ENCODE peak calls at places on chromosomes 2 and 18, in six cellular contexts. One of them, this sample, is unnamed.
A peak's percentile ranks its signal among the peaks of the same experiment; 100 is the strongest.

GRCh38 chr2:200252661-200253067 is 53.8 kb upstream of the SPATS2L start:
- DNase-seq in cardiac fibroblast: peak; percentile 89
- DNase-seq in GM12865: no peak
- DNase-seq in ovary: no peak
- DNase-seq in uterus: no peak
- DNase-seq in GM13977: no peak
- DNase-seq in this sample: no peak

GRCh38 chr2:188902906-188903305 is 71.3 kb upstream of the COL3A1 start:
- DNase-seq in cardiac fibroblast: peak; percentile 82
- DNase-seq in GM12865: no peak
- DNase-seq in ovary: no peak
- DNase-seq in uterus: no peak
- DNase-seq in GM13977: no peak
- DNase-seq in this sample: no peak

GRCh38 chr2:159088906-159089305 is 120.5 kb downstream of the TANC1 start:
- DNase-seq in cardiac fibroblast: no peak
- DNase-seq in GM12865: no peak
- DNase-seq in ovary: no peak
- DNase-seq in uterus: no peak
- DNase-seq in GM13977: no peak
- DNase-seq in this sample: no peak

GRCh38 chr2:4715065-4715464 is 977.1 kb upstream of the SOX11 start:
- DNase-seq in cardiac fibroblast: no peak
- DNase-seq in GM12865: no peak
- DNase-seq in ovary: no peak
- DNase-seq in uterus: no peak
- DNase-seq in GM13977: no peak
- DNase-seq in this sample: no peak

GRCh38 chr2:127574656-127575055 is 39.2 kb downstream of the MYO7B start:
- DNase-seq in cardiac fibroblast: no peak
- DNase-seq in GM12865: no peak
- DNase-seq in ovary: no peak
- DNase-seq in uterus: no peak
- DNase-seq in GM13977: no peak
- DNase-seq in this sample: no peak

GRCh38 chr2:207166039-207166348 is 246 bp upstream of the KLF7 start:
- DNase-seq in cardiac fibroblast: peak; percentile 100
- DNase-seq in GM12865: peak; percentile 99
- DNase-seq in ovary: peak; percentile 99
- DNase-seq in uterus: peak; percentile 100
- DNase-seq in GM13977: peak; percentile 97
- DNase-seq in this sample: peak; percentile 97

GRCh38 chr2:24021122-24021998 is 11.5 kb downstream of the MFSD2B start:
- DNase-seq in cardiac fibroblast: no peak
- DNase-seq in GM12865: peak; percentile 28
- DNase-seq in ovary: no peak
- DNase-seq in uterus: no peak
- DNase-seq in GM13977: no peak
- DNase-seq in this sample: no peak

GRCh38 chr18:60754413-60754812 is 381.8 kb upstream of the MC4R start:
- DNase-seq in cardiac fibroblast: no peak
- DNase-seq in GM12865: no peak
- DNase-seq in ovary: no peak
- DNase-seq in uterus: no peak
- DNase-seq in GM13977: no peak
- DNase-seq in this sample: no peak

GRCh38 chr2:188810591-188810990 is 163.6 kb upstream of the COL3A1 start:
- DNase-seq in cardiac fibroblast: peak; percentile 63
- DNase-seq in GM12865: no peak
- DNase-seq in ovary: no peak
- DNase-seq in uterus: no peak
- DNase-seq in GM13977: no peak
- DNase-seq in this sample: no peak

GRCh38 chr2:204343685-204344084 is 201.6 kb upstream of the PARD3B start:
- DNase-seq in cardiac fibroblast: no peak
- DNase-seq in GM12865: no peak
- DNase-seq in ovary: no peak
- DNase-seq in uterus: no peak
- DNase-seq in GM13977: no peak
- DNase-seq in this sample: no peak

GRCh38 chr2:96912356-96913116 is 42.7 kb upstream of the SEMA4C start:
- DNase-seq in cardiac fibroblast: no peak
- DNase-seq in GM12865: no peak
- DNase-seq in ovary: no peak
- DNase-seq in uterus: no peak
- DNase-seq in GM13977: no peak
- DNase-seq in this sample: no peak

GRCh38 chr2:175203621-175204496 is 22.3 kb upstream of the ATP5MC3 start:
- DNase-seq in cardiac fibroblast: peak; percentile 50
- DNase-seq in GM12865: peak; percentile 64
- DNase-seq in ovary: peak; percentile 17
- DNase-seq in uterus: no peak
- DNase-seq in GM13977: no peak
- DNase-seq in this sample: peak; percentile 18

GRCh38 chr2:175205523-175205922 is 24.0 kb upstream of the ATP5MC3 start:
- DNase-seq in cardiac fibroblast: peak; percentile 48
- DNase-seq in GM12865: no peak
- DNase-seq in ovary: no peak
- DNase-seq in uterus: no peak
- DNase-seq in GM13977: no peak
- DNase-seq in this sample: no peak

GRCh38 chr2:175207741-175208438 is 26.4 kb upstream of the ATP5MC3 start:
- DNase-seq in cardiac fibroblast: no peak
- DNase-seq in GM12865: no peak
- DNase-seq in ovary: no peak
- DNase-seq in uterus: no peak
- DNase-seq in GM13977: no peak
- DNase-seq in this sample: no peak

GRCh38 chr2:175206866-175207265 is 25.4 kb upstream of the ATP5MC3 start:
- DNase-seq in cardiac fibroblast: no peak
- DNase-seq in GM12865: no peak
- DNase-seq in ovary: no peak
- DNase-seq in uterus: no peak
- DNase-seq in GM13977: no peak
- DNase-seq in this sample: no peak
- TF ChIP-seq CTCF in cardiac fibroblast: no peak
- TF ChIP-seq CTCF in GM12865: no peak
- TF ChIP-seq CTCF in ovary: no peak
- TF ChIP-seq CTCF in uterus: no peak
- TF ChIP-seq CTCF in GM13977: no peak
- TF ChIP-seq CTCF in this sample: no peak

DNA sequence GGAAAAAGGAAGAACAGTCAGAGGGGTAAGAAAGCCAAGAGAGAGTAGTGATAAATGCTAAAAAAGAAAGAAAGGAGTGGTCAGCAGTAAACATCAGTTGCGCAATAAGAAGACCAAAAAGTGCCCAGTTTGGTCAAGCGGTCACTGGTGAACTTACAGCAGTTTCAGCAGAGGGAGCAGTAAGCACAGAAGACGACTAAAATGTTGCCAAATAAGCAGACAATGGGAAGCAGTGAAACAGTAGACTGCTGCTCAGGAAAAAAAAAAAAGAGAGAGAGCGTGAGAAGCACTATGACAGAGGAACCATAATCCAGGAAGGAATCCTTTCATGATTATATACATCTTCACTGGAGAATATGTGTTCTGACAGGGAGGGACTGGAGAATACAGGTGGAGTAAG is 45.8 kb downstream of the DNAJC10 start:
- DNase-seq in cardiac fibroblast: peak; percentile 81
- DNase-seq in GM12865: no peak
- DNase-seq in ovary: no peak
- DNase-seq in uterus: peak; percentile 24
- DNase-seq in GM13977: no peak
- DNase-seq in this sample: no peak
- TF ChIP-seq CTCF in cardiac fibroblast: peak; percentile 37
- TF ChIP-seq CTCF in GM12865: no peak
- TF ChIP-seq CTCF in ovary: peak; percentile 30
- TF ChIP-seq CTCF in uterus: peak; percentile 21
- TF ChIP-seq CTCF in GM13977: no peak
- TF ChIP-seq CTCF in this sample: no peak

GRCh38 chr2:98188351-98189046 is 101.5 kb downstream of the VWA3B start:
- DNase-seq in cardiac fibroblast: peak; percentile 12
- DNase-seq in GM12865: no peak
- DNase-seq in ovary: no peak
- DNase-seq in uterus: no peak
- DNase-seq in GM13977: peak; percentile 21
- DNase-seq in this sample: peak; percentile 15
- TF ChIP-seq CTCF in cardiac fibroblast: no peak
- TF ChIP-seq CTCF in GM12865: peak; percentile 7
- TF ChIP-seq CTCF in ovary: no peak
- TF ChIP-seq CTCF in uterus: no peak
- TF ChIP-seq CTCF in GM13977: peak; percentile 18
- TF ChIP-seq CTCF in this sample: no peak

GRCh38 chr2:156319811-156320490 is 12.6 kb downstream of the NR4A2 start:
- DNase-seq in cardiac fibroblast: peak; percentile 43
- DNase-seq in GM12865: no peak
- DNase-seq in ovary: peak; percentile 45
- DNase-seq in uterus: peak; percentile 50
- DNase-seq in GM13977: peak; percentile 36
- DNase-seq in this sample: no peak
- TF ChIP-seq CTCF in cardiac fibroblast: peak; percentile 23
- TF ChIP-seq CTCF in GM12865: no peak
- TF ChIP-seq CTCF in ovary: no peak
- TF ChIP-seq CTCF in uterus: no peak
- TF ChIP-seq CTCF in GM13977: peak; percentile 13
- TF ChIP-seq CTCF in this sample: peak; percentile 9

DNA sequence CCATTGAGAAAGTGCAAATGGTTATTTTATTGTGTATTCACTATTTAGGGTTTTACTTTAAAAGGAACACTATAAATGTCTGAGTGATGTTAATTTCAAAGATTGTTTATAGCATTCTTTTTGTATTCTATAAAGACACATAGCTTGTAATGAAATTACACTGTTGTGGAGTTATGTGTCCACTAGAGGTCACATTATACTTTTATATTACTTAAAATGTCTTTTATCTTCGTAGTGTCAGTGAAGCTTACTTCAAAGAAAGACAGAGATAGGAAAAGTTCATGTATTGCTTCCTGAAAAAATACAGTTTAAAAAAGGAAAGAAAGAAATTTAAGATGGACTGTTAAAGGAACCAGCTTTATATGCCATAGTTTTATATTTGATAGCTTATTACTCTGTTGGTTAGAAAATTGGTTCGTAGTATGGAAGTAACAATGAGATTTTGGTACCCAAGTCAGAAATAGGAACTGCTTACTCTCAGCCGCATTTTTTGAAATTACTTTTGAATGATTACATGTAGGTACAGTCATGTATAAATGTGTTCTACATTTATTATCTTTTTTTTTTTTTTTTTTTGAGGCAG is 20.5 kb downstream of the APLF start:
- DNase-seq in cardiac fibroblast: peak; percentile 61
- DNase-seq in GM12865: peak; percentile 32
- DNase-seq in ovary: no peak
- DNase-seq in uterus: no peak
- DNase-seq in GM13977: peak; percentile 36
- DNase-seq in this sample: peak; percentile 29
- TF ChIP-seq CTCF in cardiac fibroblast: peak; percentile 37
- TF ChIP-seq CTCF in GM12865: no peak
- TF ChIP-seq CTCF in ovary: no peak
- TF ChIP-seq CTCF in uterus: peak; percentile 26
- TF ChIP-seq CTCF in GM13977: peak; percentile 36
- TF ChIP-seq CTCF in this sample: no peak

DNA sequence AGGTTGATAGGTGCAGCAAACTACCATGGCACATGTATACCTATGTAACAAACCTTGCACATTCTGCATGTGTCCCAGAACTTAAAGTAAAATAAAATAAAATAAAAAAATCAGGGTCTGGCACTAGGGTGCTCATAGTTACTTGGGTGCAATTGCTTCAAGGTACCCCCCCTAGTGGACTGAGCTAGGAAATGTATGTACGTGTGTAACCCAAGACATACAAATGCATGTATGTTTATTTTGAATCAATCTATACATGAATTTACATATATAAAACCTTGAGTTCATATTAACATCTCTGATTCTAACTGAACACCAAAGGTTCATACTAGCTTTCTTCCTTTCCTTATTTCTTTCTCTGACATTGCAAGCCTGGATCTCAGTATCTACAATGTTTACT is 51.5 kb downstream of the USP37 start:
- DNase-seq in cardiac fibroblast: peak; percentile 40
- DNase-seq in GM12865: peak; percentile 54
- DNase-seq in ovary: no peak
- DNase-seq in uterus: no peak
- DNase-seq in GM13977: no peak
- DNase-seq in this sample: no peak
- TF ChIP-seq CTCF in cardiac fibroblast: peak; percentile 45
- TF ChIP-seq CTCF in GM12865: peak; percentile 30
- TF ChIP-seq CTCF in ovary: no peak
- TF ChIP-seq CTCF in uterus: no peak
- TF ChIP-seq CTCF in GM13977: peak; percentile 34
- TF ChIP-seq CTCF in this sample: no peak

This sample was measured in GM20000.